ENCODE peak calls at places on chromosome 9, in four cellular contexts. P is BE2C, T is astrocyte of the spinal cord, W is GM12864. C is an unnamed sample.

GRCh38 chr9:112751059-112751795 is 667 bp downstream of the SNX30 start:
- DNase-seq in P (peak), T (peak), W (no peak), C (peak)

GRCh38 chr9:85723220-85723619 is 18.5 kb downstream of the AGTPBP1 start:
- DNase-seq in P (no peak), T (peak), W (no peak), C (no peak)

GRCh38 chr9:136947955-136948510 is 3.0 kb downstream of the C8G start:
- DNase-seq in P (peak), T (peak), W (no peak), C (peak)

GRCh38 chr9:73151653-73152382 is at the start of gene ANXA1:
- DNase-seq in P (no peak), T (peak), W (no peak), C (no peak)

GRCh38 chr9:129163753-129164152 is 14.3 kb downstream of the IER5L start:
- DNase-seq in P (no peak), T (no peak), W (no peak), C (no peak)

GRCh38 chr9:91781906-91782305 is 168.1 kb downstream of the ROR2 start:
- DNase-seq in P (no peak), T (no peak), W (no peak), C (no peak)

GRCh38 chr9:34463098-34463900 is 4.7 kb downstream of the DNAI1 start:
- DNase-seq in P (peak), T (peak), W (no peak), C (no peak)

GRCh38 chr9:75231167-75231566 is 142.9 kb downstream of the OSTF1 start:
- DNase-seq in P (no peak), T (no peak), W (no peak), C (no peak)

GRCh38 chr9:75455444-75455921 is 367.2 kb downstream of the OSTF1 start:
- DNase-seq in P (no peak), T (peak), W (peak), C (no peak)

GRCh38 chr9:382383-382782 is 167.7 kb downstream of the DOCK8 start:
- DNase-seq in P (no peak), T (no peak), W (no peak), C (no peak)

GRCh38 chr9:93827545-93828330 is 127.4 kb downstream of the BARX1 start:
- DNase-seq in P (peak), T (peak), W (no peak), C (peak)

GRCh38 chr9:136847065-136847826 is 2.0 kb upstream of the PHPT1 start:
- DNase-seq in P (no peak), T (peak), W (no peak), C (peak)

GRCh38 chr9:114258866-114259799 is 63.8 kb upstream of the ORM1 start:
- DNase-seq in P (no peak), T (no peak), W (no peak), C (no peak)

GRCh38 chr9:801399-802071 is 40.0 kb upstream of the DMRT1 start:
- DNase-seq in P (no peak), T (peak), W (no peak), C (no peak)

GRCh38 chr9:88537743-88538055 is 2.7 kb downstream of the NXNL2 start:
- DNase-seq in P (peak), T (peak), W (no peak), C (no peak)

GRCh38 chr9:114719290-114719689 is 37.3 kb upstream of the TEX48 start:
- DNase-seq in P (no peak), T (no peak), W (no peak), C (no peak)

GRCh38 chr9:133788819-133789733 is 50.9 kb upstream of the SARDH start:
- DNase-seq in P (peak), T (no peak), W (no peak), C (no peak)

GRCh38 chr9:29078063-29078660 is 1504.9 kb upstream of the C9orf72 start:
- DNase-seq in P (no peak), T (peak), W (no peak), C (no peak)

GRCh38 chr9:16136961-16137360 is 584.1 kb downstream of the CCDC171 start:
- DNase-seq in P (no peak), T (peak), W (no peak), C (no peak)

GRCh38 chr9:33524431-33524947 is 438 bp downstream of the ANKRD18B start:
- DNase-seq in P (peak), T (no peak), W (no peak), C (peak)

GRCh38 chr9:133428579-133429215 is 6.5 kb downstream of the ADAMTS13 start:
- DNase-seq in P (peak), T (no peak), W (no peak), C (peak)

GRCh38 chr9:20684865-20685696 is 1.0 kb downstream of the FOCAD start:
- DNase-seq in P (no peak), T (peak), W (no peak), C (no peak)

GRCh38 chr9:129322641-129323375 is 144.7 kb upstream of the IER5L start:
- DNase-seq in P (no peak), T (no peak), W (no peak), C (no peak)

GRCh38 chr9:124863371-124863831 is 1.5 kb downstream of the ARPC5L start:
- DNase-seq in P (no peak), T (no peak), W (no peak), C (no peak)

GRCh38 chr9:127742435-127743088 is 7.5 kb upstream of the TOR2A start:
- DNase-seq in P (peak), T (peak), W (no peak), C (no peak)

GRCh38 chr9:23342296-23342695 is 483.7 kb downstream of the ELAVL2 start:
- DNase-seq in P (no peak), T (peak), W (no peak), C (no peak)

GRCh38 chr9:16138961-16139441 is 586.2 kb downstream of the CCDC171 start:
- DNase-seq in P (no peak), T (peak), W (no peak), C (no peak)

GRCh38 chr9:121892706-121893105 is 200.4 kb downstream of the TTLL11 start:
- DNase-seq in P (no peak), T (no peak), W (no peak), C (no peak)

GRCh38 chr9:91795500-91796241 is 154.4 kb downstream of the ROR2 start:
- DNase-seq in P (no peak), T (no peak), W (no peak), C (no peak)

GRCh38 chr9:33106827-33107621 is 30.6 kb upstream of the SMU1 start:
- DNase-seq in P (peak), T (peak), W (no peak), C (no peak)

GRCh38 chr9:10045598-10045997 is 567.2 kb downstream of the PTPRD start:
- DNase-seq in P (no peak), T (peak), W (no peak), C (no peak)

GRCh38 chr9:116166713-116167112 is 13.1 kb downstream of the PAPPA start:
- DNase-seq in P (no peak), T (no peak), W (no peak), C (no peak)

GRCh38 chr9:132647355-132647754 is 22.4 kb downstream of the DDX31 start:
- DNase-seq in P (no peak), T (peak), W (no peak), C (no peak)

GRCh38 chr9:29999645-30000044 is 2384.8 kb upstream of the ACO1 start:
- DNase-seq in P (no peak), T (no peak), W (no peak), C (no peak)

GRCh38 chr9:87491488-87491887 is 6.2 kb upstream of the DAPK1 start:
- DNase-seq in P (no peak), T (no peak), W (no peak), C (no peak)

GRCh38 chr9:128253991-128254346 is 21.8 kb downstream of the GOLGA2 start:
- DNase-seq in P (no peak), T (no peak), W (no peak), C (no peak)

GRCh38 chr9:91043041-91043740 is 241.6 kb downstream of the SYK start:
- DNase-seq in P (no peak), T (no peak), W (no peak), C (no peak)

GRCh38 chr9:113598451-113598850 is 134.9 kb downstream of the RGS3 start:
- DNase-seq in P (no peak), T (no peak), W (no peak), C (no peak)

GRCh38 chr9:131668439-131669233 is 71.2 kb downstream of the RAPGEF1 start:
- DNase-seq in P (peak), T (peak), W (no peak), C (peak)

DNA sequence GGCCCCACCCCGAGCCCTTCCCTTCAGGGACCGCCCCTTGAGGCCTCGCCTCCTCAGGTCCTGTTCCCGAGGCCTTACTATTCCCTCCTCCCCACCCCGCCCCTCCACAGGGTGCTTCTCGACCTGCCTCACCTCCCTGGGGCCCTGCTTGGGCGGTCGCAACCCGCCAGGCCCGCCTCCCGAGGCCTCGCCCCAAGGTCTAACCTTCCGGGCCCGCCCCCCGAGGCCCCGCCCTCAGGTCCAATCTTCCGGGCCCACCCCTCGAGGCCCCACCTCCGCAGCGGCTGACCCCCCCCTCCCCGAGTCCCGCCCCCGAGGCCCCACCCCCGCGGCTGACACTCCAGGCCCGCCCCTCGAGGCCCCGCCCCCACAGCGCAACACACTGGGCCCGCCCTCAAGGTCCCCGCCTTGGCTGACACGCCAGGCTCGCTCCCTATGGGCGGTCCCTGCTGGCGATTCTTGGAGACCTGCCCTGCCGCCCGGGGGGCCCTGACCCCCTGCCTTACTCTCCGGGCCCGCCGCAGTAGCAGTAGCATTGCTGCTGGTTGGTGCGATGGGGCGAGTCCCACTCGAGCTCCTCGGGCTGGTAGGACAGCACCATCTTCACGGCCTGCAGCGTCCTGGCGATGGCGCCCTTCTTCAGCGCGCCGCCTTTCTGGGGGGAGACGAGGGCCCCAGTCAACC is 8.2 kb downstream of the PHF19 start:
- DNase-seq in P (peak), T (peak), W (peak), C (peak)
- TF ChIP-seq CTCF in P (peak), T (peak), W (peak), C (peak)

DNA sequence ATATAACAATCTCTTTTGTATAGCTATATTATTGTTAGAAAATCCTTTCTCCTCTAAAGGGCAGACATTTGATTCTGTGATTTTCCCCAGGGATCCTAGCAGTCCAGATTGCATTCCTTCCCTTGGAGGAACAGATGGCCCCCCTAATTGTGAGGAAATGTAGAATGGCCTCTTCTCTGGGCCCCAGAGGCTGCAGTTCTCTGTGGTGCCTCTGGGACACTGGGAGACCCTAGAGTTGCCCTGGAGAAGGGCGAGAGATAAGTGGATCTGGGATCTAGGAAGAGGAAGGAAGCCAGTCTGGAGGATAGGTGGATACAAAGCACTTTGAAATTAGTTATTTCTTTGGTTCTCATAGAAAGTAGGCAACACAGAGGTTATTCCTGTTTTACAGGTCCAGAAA is 1.9 kb upstream of the HINT2 start:
- DNase-seq in P (peak), T (no peak), W (no peak), C (no peak)
- TF ChIP-seq CTCF in P (peak), T (no peak), W (peak), C (no peak)

DNA sequence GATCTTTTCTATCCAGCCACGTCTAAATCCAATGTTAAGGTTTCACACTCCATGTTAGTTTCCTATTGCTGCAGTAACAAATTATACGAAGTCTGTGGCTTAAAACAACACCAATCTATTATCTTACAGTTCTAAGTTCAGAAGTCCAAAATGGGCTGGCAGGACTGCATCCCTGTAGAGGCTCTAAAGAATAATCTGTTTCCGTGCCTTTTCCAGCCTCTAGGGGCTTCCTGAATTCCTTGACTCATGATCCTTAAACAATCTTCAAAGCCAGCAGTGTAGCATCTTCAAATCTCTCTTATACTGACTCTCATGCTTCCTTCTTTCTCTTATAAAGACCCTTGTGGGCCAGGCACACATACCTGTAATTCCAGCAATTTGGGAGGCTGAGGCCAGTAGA is 6.8 kb downstream of the PLGRKT start:
- DNase-seq in P (no peak), T (no peak), W (no peak), C (no peak)
- TF ChIP-seq CTCF in P (no peak), T (peak), W (no peak), C (no peak)

GRCh38 chr9:81782313-81782712 is 93.0 kb upstream of the TLE1 start:
- DNase-seq in P (no peak), T (no peak), W (no peak), C (no peak)

GRCh38 chr9:81789751-81790150 is 100.4 kb upstream of the TLE1 start:
- DNase-seq in P (no peak), T (peak), W (no peak), C (no peak)

GRCh38 chr9:81791076-81791475 is 101.7 kb upstream of the TLE1 start:
- DNase-seq in P (no peak), T (no peak), W (no peak), C (no peak)

DNA sequence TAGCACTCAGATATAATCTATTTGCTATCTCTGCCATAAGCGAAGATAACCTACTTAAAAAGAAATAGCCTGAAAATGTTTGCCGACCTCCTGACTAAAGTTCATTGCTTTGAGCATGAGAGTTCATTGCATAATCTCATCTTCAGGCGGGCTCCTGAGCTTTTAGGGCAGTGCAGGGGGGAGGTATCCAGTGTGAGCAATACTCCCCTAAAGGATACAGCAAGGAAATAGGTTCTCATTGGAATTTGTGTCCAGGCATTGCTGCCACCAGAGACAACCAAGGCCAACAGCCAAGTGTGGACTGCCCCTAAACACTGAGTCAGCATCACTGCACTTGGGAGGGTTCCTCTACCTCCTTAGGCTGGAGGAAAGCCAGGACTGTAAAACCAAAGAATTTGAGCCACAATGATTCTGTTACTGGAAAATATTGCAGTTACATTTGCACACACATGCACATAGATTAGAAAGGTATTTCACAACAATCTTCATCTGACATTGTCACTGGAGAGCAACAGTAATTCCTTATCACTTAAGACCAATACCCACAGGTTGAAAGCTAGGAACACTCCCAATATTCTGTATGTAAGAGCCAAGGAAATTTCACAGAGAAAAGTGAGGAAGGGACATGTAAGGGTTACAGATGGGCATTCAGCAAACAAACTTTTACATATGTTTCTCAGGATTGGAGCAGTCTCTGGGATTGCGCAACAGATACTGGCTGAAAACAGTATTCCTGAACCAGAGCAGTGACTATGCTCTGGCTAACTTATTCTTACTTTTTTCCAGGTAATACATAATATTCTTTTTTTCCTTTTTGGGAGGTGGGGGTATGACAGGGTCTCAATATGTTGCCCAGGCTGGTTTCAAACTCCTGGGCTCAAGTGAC is 98.6 kb upstream of the TLE1 start:
- DNase-seq in P (no peak), T (peak), W (no peak), C (no peak)
- TF ChIP-seq CTCF in P (no peak), T (peak), W (no peak), C (no peak)

GRCh38 chr9:37952731-37953130 is 48.8 kb upstream of the SLC25A51 start:
- DNase-seq in P (no peak), T (peak), W (no peak), C (no peak)
- TF ChIP-seq CTCF in P (no peak), T (no peak), W (no peak), C (no peak)

GRCh38 chr9:97411789-97412627 is at the start of gene TDRD7:
- DNase-seq in P (peak), T (peak), W (no peak), C (peak)
- TF ChIP-seq CTCF in P (peak), T (peak), W (peak), C (peak)

GRCh38 chr9:19124430-19124793 is 2.9 kb downstream of the PLIN2 start:
- DNase-seq in P (no peak), T (no peak), W (no peak), C (no peak)

GRCh38 chr9:19119801-19120440 is 7.4 kb downstream of the PLIN2 start:
- DNase-seq in P (no peak), T (no peak), W (no peak), C (no peak)

GRCh38 chr9:19120846-19121245 is 6.4 kb downstream of the PLIN2 start:
- DNase-seq in P (no peak), T (no peak), W (no peak), C (no peak)

GRCh38 chr9:19119241-19119640 is 8.1 kb downstream of the PLIN2 start:
- DNase-seq in P (no peak), T (no peak), W (no peak), C (no peak)

DNA sequence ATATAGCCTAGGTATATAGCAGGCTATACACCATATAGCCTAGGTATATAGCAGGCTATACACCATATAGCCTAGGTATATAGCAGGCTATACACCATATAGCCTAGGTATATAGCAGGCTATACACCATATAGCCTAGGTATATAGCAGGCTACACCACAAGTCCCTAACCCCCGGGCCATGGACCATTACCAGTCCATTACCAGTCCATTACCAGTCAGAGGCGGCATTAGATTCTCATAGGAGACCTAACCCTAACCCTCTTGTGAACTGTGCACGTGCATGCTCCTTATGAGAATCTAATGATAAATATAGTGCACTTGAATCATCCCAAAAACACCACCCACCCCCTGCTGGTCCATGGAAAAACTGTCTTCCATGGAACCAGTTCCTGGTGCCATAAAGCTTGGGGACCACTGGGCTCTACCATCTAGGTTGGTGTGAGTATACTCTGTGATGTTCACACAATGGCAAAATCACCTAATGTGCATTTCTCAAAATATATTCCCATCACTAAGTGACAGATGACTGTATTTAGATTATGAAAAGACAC is 4.7 kb downstream of the PLIN2 start:
- DNase-seq in P (no peak), T (no peak), W (no peak), C (no peak)
- TF ChIP-seq CTCF in P (peak), T (no peak), W (no peak), C (no peak)

C was measured in GM20000.